ENCODE peak calls at places on chromosome 5, in ten cellular contexts. One of them, this sample, is unnamed.

GRCh38 chr5:136036991-136037705 is 8.4 kb downstream of the TGFBI start:
- DNase-seq in AG04449: no peak
- DNase-seq in heart left ventricle: peak
- DNase-seq in coronary artery: no peak
- DNase-seq in epithelial cell of proximal tubule: no peak
- DNase-seq in ovary: no peak
- DNase-seq in GM12865: peak
- DNase-seq in breast epithelium: no peak
- DNase-seq in NB4: peak
- DNase-seq in lower lobe of right lung: no peak
- DNase-seq in this sample: no peak

GRCh38 chr5:110386782-110387181 is 339.7 kb downstream of the TMEM232 start:
- DNase-seq in AG04449: peak
- DNase-seq in heart left ventricle: no peak
- DNase-seq in coronary artery: no peak
- DNase-seq in epithelial cell of proximal tubule: peak
- DNase-seq in ovary: no peak
- DNase-seq in GM12865: no peak
- DNase-seq in breast epithelium: no peak
- DNase-seq in NB4: no peak
- DNase-seq in lower lobe of right lung: no peak
- DNase-seq in this sample: no peak

GRCh38 chr5:159663986-159664385 is 252.3 kb upstream of the ADRA1B start:
- DNase-seq in AG04449: no peak
- DNase-seq in heart left ventricle: no peak
- DNase-seq in coronary artery: no peak
- DNase-seq in epithelial cell of proximal tubule: no peak
- DNase-seq in ovary: no peak
- DNase-seq in GM12865: no peak
- DNase-seq in breast epithelium: no peak
- DNase-seq in NB4: no peak
- DNase-seq in lower lobe of right lung: no peak
- DNase-seq in this sample: no peak

GRCh38 chr5:84259221-84260045 is 125.2 kb downstream of the EDIL3 start:
- DNase-seq in AG04449: no peak
- DNase-seq in heart left ventricle: no peak
- DNase-seq in coronary artery: no peak
- DNase-seq in epithelial cell of proximal tubule: no peak
- DNase-seq in ovary: no peak
- DNase-seq in GM12865: no peak
- DNase-seq in breast epithelium: no peak
- DNase-seq in NB4: no peak
- DNase-seq in lower lobe of right lung: no peak
- DNase-seq in this sample: no peak

GRCh38 chr5:157335534-157336422 is 69.9 kb downstream of the CYFIP2 start:
- DNase-seq in AG04449: peak
- DNase-seq in heart left ventricle: no peak
- DNase-seq in coronary artery: no peak
- DNase-seq in epithelial cell of proximal tubule: no peak
- DNase-seq in ovary: no peak
- DNase-seq in GM12865: no peak
- DNase-seq in breast epithelium: no peak
- DNase-seq in NB4: no peak
- DNase-seq in lower lobe of right lung: no peak
- DNase-seq in this sample: no peak

GRCh38 chr5:84438456-84438855 is 53.8 kb upstream of the EDIL3 start:
- DNase-seq in AG04449: no peak
- DNase-seq in heart left ventricle: no peak
- DNase-seq in coronary artery: no peak
- DNase-seq in epithelial cell of proximal tubule: no peak
- DNase-seq in ovary: no peak
- DNase-seq in GM12865: no peak
- DNase-seq in breast epithelium: no peak
- DNase-seq in NB4: no peak
- DNase-seq in lower lobe of right lung: no peak
- DNase-seq in this sample: no peak

GRCh38 chr5:141777130-141777529 is 95.1 kb upstream of the ARAP3 start:
- DNase-seq in AG04449: no peak
- DNase-seq in heart left ventricle: no peak
- DNase-seq in coronary artery: no peak
- DNase-seq in epithelial cell of proximal tubule: no peak
- DNase-seq in ovary: no peak
- DNase-seq in GM12865: no peak
- DNase-seq in breast epithelium: no peak
- DNase-seq in NB4: no peak
- DNase-seq in lower lobe of right lung: no peak
- DNase-seq in this sample: no peak

GRCh38 chr5:95791751-95792150 is 30.8 kb downstream of the GLRX start:
- DNase-seq in AG04449: no peak
- DNase-seq in heart left ventricle: no peak
- DNase-seq in coronary artery: no peak
- DNase-seq in epithelial cell of proximal tubule: no peak
- DNase-seq in ovary: no peak
- DNase-seq in GM12865: no peak
- DNase-seq in breast epithelium: no peak
- DNase-seq in NB4: no peak
- DNase-seq in lower lobe of right lung: no peak
- DNase-seq in this sample: no peak

GRCh38 chr5:160152901-160153300 is 33.7 kb upstream of the PWWP2A start:
- DNase-seq in AG04449: no peak
- DNase-seq in heart left ventricle: no peak
- DNase-seq in coronary artery: no peak
- DNase-seq in epithelial cell of proximal tubule: no peak
- DNase-seq in ovary: no peak
- DNase-seq in GM12865: peak
- DNase-seq in breast epithelium: no peak
- DNase-seq in NB4: no peak
- DNase-seq in lower lobe of right lung: no peak
- DNase-seq in this sample: no peak

GRCh38 chr5:140348104-140348503 is 1.7 kb upstream of the HBEGF start:
- DNase-seq in AG04449: no peak
- DNase-seq in heart left ventricle: no peak
- DNase-seq in coronary artery: no peak
- DNase-seq in epithelial cell of proximal tubule: no peak
- DNase-seq in ovary: no peak
- DNase-seq in GM12865: no peak
- DNase-seq in breast epithelium: no peak
- DNase-seq in NB4: no peak
- DNase-seq in lower lobe of right lung: no peak
- DNase-seq in this sample: no peak

GRCh38 chr5:81393430-81393782 is 528 bp downstream of the ACOT12 start:
- DNase-seq in AG04449: no peak
- DNase-seq in heart left ventricle: no peak
- DNase-seq in coronary artery: no peak
- DNase-seq in epithelial cell of proximal tubule: no peak
- DNase-seq in ovary: no peak
- DNase-seq in GM12865: no peak
- DNase-seq in breast epithelium: no peak
- DNase-seq in NB4: no peak
- DNase-seq in lower lobe of right lung: no peak
- DNase-seq in this sample: no peak
- H3K4me3 ChIP-seq in AG04449: peak
- H3K4me3 ChIP-seq in heart left ventricle: peak
- H3K4me3 ChIP-seq in coronary artery: peak
- H3K4me3 ChIP-seq in epithelial cell of proximal tubule: peak
- H3K4me3 ChIP-seq in ovary: peak
- H3K4me3 ChIP-seq in GM12865: no peak
- H3K4me3 ChIP-seq in breast epithelium: peak
- H3K4me3 ChIP-seq in NB4: no peak
- H3K4me3 ChIP-seq in lower lobe of right lung: peak
- H3K4me3 ChIP-seq in this sample: no peak

GRCh38 chr5:151284392-151284967 is 19.1 kb downstream of the SLC36A3 start:
- DNase-seq in AG04449: no peak
- DNase-seq in heart left ventricle: no peak
- DNase-seq in coronary artery: no peak
- DNase-seq in epithelial cell of proximal tubule: no peak
- DNase-seq in ovary: no peak
- DNase-seq in GM12865: peak
- DNase-seq in breast epithelium: no peak
- DNase-seq in NB4: peak
- DNase-seq in lower lobe of right lung: no peak
- DNase-seq in this sample: no peak
- TF ChIP-seq CTCF in AG04449: no peak
- TF ChIP-seq CTCF in heart left ventricle: no peak
- TF ChIP-seq CTCF in coronary artery: no peak
- TF ChIP-seq CTCF in epithelial cell of proximal tubule: peak
- TF ChIP-seq CTCF in ovary: no peak
- TF ChIP-seq CTCF in GM12865: peak
- TF ChIP-seq CTCF in breast epithelium: no peak
- TF ChIP-seq CTCF in NB4: peak
- TF ChIP-seq CTCF in lower lobe of right lung: peak
- TF ChIP-seq CTCF in this sample: peak

GRCh38 chr5:63164838-63165237 is 586.2 kb downstream of the LRRC70 start:
- DNase-seq in AG04449: no peak
- DNase-seq in heart left ventricle: no peak
- DNase-seq in coronary artery: no peak
- DNase-seq in epithelial cell of proximal tubule: no peak
- DNase-seq in ovary: no peak
- DNase-seq in GM12865: no peak
- DNase-seq in breast epithelium: no peak
- DNase-seq in NB4: no peak
- DNase-seq in lower lobe of right lung: no peak
- DNase-seq in this sample: no peak
- H3K4me3 ChIP-seq in AG04449: no peak
- H3K4me3 ChIP-seq in heart left ventricle: no peak
- H3K4me3 ChIP-seq in coronary artery: no peak
- H3K4me3 ChIP-seq in epithelial cell of proximal tubule: no peak
- H3K4me3 ChIP-seq in ovary: no peak
- H3K4me3 ChIP-seq in GM12865: no peak
- H3K4me3 ChIP-seq in breast epithelium: no peak
- H3K4me3 ChIP-seq in NB4: no peak
- H3K4me3 ChIP-seq in lower lobe of right lung: no peak
- H3K4me3 ChIP-seq in this sample: no peak

DNA sequence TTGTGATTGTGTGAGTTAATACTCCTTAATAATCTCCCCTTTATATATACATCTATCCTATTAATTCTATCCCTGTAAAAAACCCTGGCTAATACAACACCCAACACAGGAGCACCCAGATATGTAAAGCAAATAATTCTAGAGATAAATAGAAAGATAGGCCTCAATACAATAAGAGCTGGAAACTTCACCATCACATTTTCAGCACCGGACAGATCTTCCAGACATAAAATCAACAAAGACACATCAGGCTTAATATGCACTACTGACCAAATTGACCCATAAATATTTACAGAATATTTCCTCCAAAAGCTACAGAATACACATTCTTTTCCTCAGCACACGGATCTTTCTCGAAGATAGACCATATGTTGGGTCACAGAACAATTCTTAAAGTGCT is 71.0 kb upstream of the ST8SIA4 start:
- DNase-seq in AG04449: no peak
- DNase-seq in heart left ventricle: no peak
- DNase-seq in coronary artery: no peak
- DNase-seq in epithelial cell of proximal tubule: no peak
- DNase-seq in ovary: no peak
- DNase-seq in GM12865: no peak
- DNase-seq in breast epithelium: no peak
- DNase-seq in NB4: no peak
- DNase-seq in lower lobe of right lung: no peak
- DNase-seq in this sample: no peak
- TF ChIP-seq CTCF in AG04449: no peak
- TF ChIP-seq CTCF in heart left ventricle: no peak
- TF ChIP-seq CTCF in coronary artery: no peak
- TF ChIP-seq CTCF in epithelial cell of proximal tubule: no peak
- TF ChIP-seq CTCF in ovary: no peak
- TF ChIP-seq CTCF in GM12865: no peak
- TF ChIP-seq CTCF in breast epithelium: no peak
- TF ChIP-seq CTCF in NB4: no peak
- TF ChIP-seq CTCF in lower lobe of right lung: no peak
- TF ChIP-seq CTCF in this sample: no peak

GRCh38 chr5:125199968-125200841 is 453.8 kb upstream of the ZNF608 start:
- DNase-seq in AG04449: no peak
- DNase-seq in heart left ventricle: no peak
- DNase-seq in coronary artery: no peak
- DNase-seq in epithelial cell of proximal tubule: no peak
- DNase-seq in ovary: no peak
- DNase-seq in GM12865: no peak
- DNase-seq in breast epithelium: no peak
- DNase-seq in NB4: no peak
- DNase-seq in lower lobe of right lung: no peak
- DNase-seq in this sample: no peak
- H3K4me3 ChIP-seq in AG04449: peak
- H3K4me3 ChIP-seq in heart left ventricle: peak
- H3K4me3 ChIP-seq in coronary artery: peak
- H3K4me3 ChIP-seq in epithelial cell of proximal tubule: peak
- H3K4me3 ChIP-seq in ovary: peak
- H3K4me3 ChIP-seq in GM12865: no peak
- H3K4me3 ChIP-seq in breast epithelium: no peak
- H3K4me3 ChIP-seq in NB4: no peak
- H3K4me3 ChIP-seq in lower lobe of right lung: peak
- H3K4me3 ChIP-seq in this sample: peak

GRCh38 chr5:180012316-180012715 is 59.2 kb downstream of the RNF130 start:
- DNase-seq in AG04449: no peak
- DNase-seq in heart left ventricle: no peak
- DNase-seq in coronary artery: no peak
- DNase-seq in epithelial cell of proximal tubule: no peak
- DNase-seq in ovary: no peak
- DNase-seq in GM12865: no peak
- DNase-seq in breast epithelium: no peak
- DNase-seq in NB4: no peak
- DNase-seq in lower lobe of right lung: no peak
- DNase-seq in this sample: no peak
- TF ChIP-seq CTCF in AG04449: no peak
- TF ChIP-seq CTCF in heart left ventricle: no peak
- TF ChIP-seq CTCF in coronary artery: no peak
- TF ChIP-seq CTCF in epithelial cell of proximal tubule: no peak
- TF ChIP-seq CTCF in ovary: no peak
- TF ChIP-seq CTCF in GM12865: no peak
- TF ChIP-seq CTCF in breast epithelium: no peak
- TF ChIP-seq CTCF in NB4: no peak
- TF ChIP-seq CTCF in lower lobe of right lung: no peak
- TF ChIP-seq CTCF in this sample: no peak

GRCh38 chr5:1174122-1174936 is 27.1 kb upstream of the SLC6A19 start:
- DNase-seq in AG04449: no peak
- DNase-seq in heart left ventricle: peak
- DNase-seq in coronary artery: no peak
- DNase-seq in epithelial cell of proximal tubule: no peak
- DNase-seq in ovary: no peak
- DNase-seq in GM12865: peak
- DNase-seq in breast epithelium: peak
- DNase-seq in NB4: peak
- DNase-seq in lower lobe of right lung: peak
- DNase-seq in this sample: no peak
- H3K4me3 ChIP-seq in AG04449: no peak
- H3K4me3 ChIP-seq in heart left ventricle: no peak
- H3K4me3 ChIP-seq in coronary artery: no peak
- H3K4me3 ChIP-seq in epithelial cell of proximal tubule: no peak
- H3K4me3 ChIP-seq in ovary: no peak
- H3K4me3 ChIP-seq in GM12865: no peak
- H3K4me3 ChIP-seq in breast epithelium: no peak
- H3K4me3 ChIP-seq in NB4: no peak
- H3K4me3 ChIP-seq in lower lobe of right lung: no peak
- H3K4me3 ChIP-seq in this sample: no peak